ENCODE peak calls at places on chromosomes 4 and X, in six cellular contexts. J is H9, Z is neuronal stem cell, F is trophoblast cell, R is mesenchymal stem cell, H is H1. K is an unnamed sample.

GRCh38 chrX:148535639-148536038 is 35.2 kb downstream of the AFF2 start:
- DNase-seq in Z (no peak), R (no peak), J (no peak), F (no peak), H (no peak), K (no peak)

GRCh38 chr4:153997506-153997905 is 208.6 kb upstream of the SFRP2 start:
- DNase-seq in F (no peak), J (no peak), R (no peak), Z (no peak), H (no peak), K (no peak)

GRCh38 chr4:152223600-152223999 is 312.3 kb downstream of the FBXW7 start:
- DNase-seq in F (no peak), Z (no peak), J (no peak), R (no peak), H (no peak), K (no peak)

GRCh38 chrX:16992411-16992810 is 46.0 kb downstream of the REPS2 start:
- DNase-seq in Z (no peak), R (no peak), F (no peak), J (no peak), H (no peak), K (no peak)

GRCh38 chr4:76420311-76420710 is 630 bp downstream of the CCDC158 start:
- DNase-seq in R (no peak), H (no peak), Z (no peak), J (no peak), F (no peak), K (no peak)

GRCh38 chrX:9899640-9900075 is 67.5 kb upstream of the CLDN34 start:
- DNase-seq in R (peak; percentile 62), H (no peak), J (no peak), F (no peak), Z (peak; percentile 31), K (peak; percentile 91)

GRCh38 chr4:14924945-14925344 is 77.3 kb upstream of the CPEB2 start:
- DNase-seq in F (no peak), H (no peak), J (no peak), R (no peak), Z (no peak), K (no peak)

GRCh38 chr4:153530284-153530995 is 64.3 kb downstream of the TMEM131L start:
- DNase-seq in F (no peak), R (no peak), H (no peak), Z (no peak), J (no peak), K (no peak)

GRCh38 chr4:71833175-71833900 is 49.5 kb upstream of the GC start:
- DNase-seq in H (no peak), J (no peak), R (no peak), Z (no peak), F (no peak), K (no peak)

GRCh38 chr4:7841071-7841470 is 98.6 kb downstream of the AFAP1 start:
- DNase-seq in Z (no peak), H (no peak), R (no peak), J (no peak), F (no peak), K (no peak)

GRCh38 chr4:54658321-54659093 is 750 bp downstream of the KIT start:
- DNase-seq in H (no peak), R (peak; percentile 67), J (peak; percentile 54), Z (peak; percentile 52), F (peak; percentile 70), K (peak; percentile 36)

GRCh38 chr4:123488916-123489315 is 92.3 kb downstream of the SPRY1 start:
- DNase-seq in F (peak; percentile 52), H (no peak), Z (no peak), R (peak; percentile 91), J (no peak), K (peak; percentile 86)

GRCh38 chrX:30283456-30284200 is 25.6 kb downstream of the NR0B1 start:
- DNase-seq in R (peak; percentile 94), H (no peak), Z (no peak), J (no peak), F (peak; percentile 72), K (peak; percentile 93)

GRCh38 chrX:79182616-79183015 is 38.1 kb downstream of the GPR174 start:
- DNase-seq in H (no peak), R (no peak), F (no peak), J (no peak), Z (no peak), K (no peak)

GRCh38 chr4:146585761-146586333 is 52.8 kb upstream of the POU4F2 start:
- DNase-seq in J (no peak), R (peak; percentile 34), Z (no peak), H (no peak), F (peak; percentile 94), K (peak; percentile 46)

GRCh38 chrX:8189096-8189830 is 18.2 kb upstream of the VCX2 start:
- DNase-seq in Z (no peak), R (no peak), F (peak; percentile 52), H (no peak), J (no peak), K (no peak)

GRCh38 chr4:77399831-77400230 is 205.8 kb upstream of the CXCL13 start:
- DNase-seq in H (no peak), R (no peak), Z (no peak), F (no peak), J (no peak), K (no peak)

GRCh38 chr4:153207027-153207426 is 2.8 kb downstream of the TRIM2 start:
- DNase-seq in F (no peak), Z (no peak), J (peak; percentile 50), H (no peak), R (no peak), K (no peak)

GRCh38 chr4:13527983-13528822 is 16.1 kb downstream of the NKX3-2 start:
- DNase-seq in R (peak; percentile 20), Z (no peak), J (no peak), H (no peak), F (no peak), K (no peak)

GRCh38 chrX:17656035-17656418 is 81.3 kb upstream of the SCML1 start:
- DNase-seq in R (no peak), H (no peak), J (no peak), Z (no peak), F (no peak), K (no peak)

GRCh38 chrX:152038798-152039197 is 64.3 kb upstream of the GABRE start:
- DNase-seq in H (no peak), Z (no peak), F (no peak), J (no peak), R (no peak), K (no peak)

GRCh38 chr4:147247577-147247976 is 233.3 kb upstream of the EDNRA start:
- DNase-seq in R (peak; percentile 53), F (no peak), H (no peak), Z (no peak), J (no peak), K (peak; percentile 4)

DNA sequence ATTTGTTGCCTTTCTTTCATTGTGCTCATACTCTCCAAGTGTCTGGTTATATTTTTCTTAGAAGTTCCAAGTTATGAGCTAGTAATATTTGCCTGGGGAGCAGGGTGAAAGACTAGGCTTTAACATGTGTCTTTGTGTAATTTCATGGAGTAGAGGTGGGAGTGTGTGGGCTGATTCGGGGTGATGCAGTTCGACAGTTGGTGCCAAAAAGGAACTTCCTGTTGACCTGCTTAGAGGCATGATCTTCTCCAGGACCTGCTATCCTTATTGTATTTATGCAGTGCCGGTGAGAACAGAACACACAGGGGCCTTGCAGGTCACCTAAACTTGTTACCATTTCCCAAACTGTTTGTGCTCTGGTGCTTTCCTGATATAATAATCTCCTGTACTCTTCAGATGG is 21.2 kb downstream of the USP53 start:
- DNase-seq in J (no peak), F (no peak), H (no peak), R (no peak), Z (no peak), K (no peak)
- H3K14ac ChIP-seq in J (no peak overlapping the region), F (no peak overlapping the region), H (no peak overlapping the region), R (no peak overlapping the region), Z (no peak overlapping the region), K (peak overlapping the region; percentile 57)

DNA sequence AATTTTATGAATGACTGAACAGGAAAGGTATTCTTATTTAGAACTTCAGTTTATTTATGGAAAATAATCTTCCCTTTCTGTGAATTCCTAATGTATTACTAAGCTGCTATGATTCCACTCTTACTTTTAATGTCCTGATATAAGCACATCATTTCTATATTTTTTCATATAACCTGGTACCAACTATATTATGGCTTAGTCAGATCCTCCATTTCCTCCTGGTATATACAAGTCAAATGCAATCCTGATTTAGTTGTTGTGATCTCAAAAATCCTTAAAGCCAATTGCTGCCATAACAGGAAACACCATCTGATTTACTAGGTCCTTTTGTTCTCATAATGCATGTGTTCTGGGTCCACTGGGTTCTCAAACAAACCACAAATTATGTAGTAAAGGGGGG is 26.8 kb downstream of the TRMT2B start:
- DNase-seq in J (no peak), H (no peak), F (no peak), Z (no peak), R (no peak), K (peak; percentile 58)
- H3K14ac ChIP-seq in J (no peak overlapping the region), H (no peak overlapping the region), F (no peak overlapping the region), Z (no peak overlapping the region), R (no peak overlapping the region), K (no peak overlapping the region)

GRCh38 chrX:40012039-40012799 is 85.5 kb downstream of the BCOR start:
- DNase-seq in J (peak; percentile 38), R (peak; percentile 90), Z (no peak), F (peak; percentile 58), H (no peak), K (peak; percentile 71)

GRCh38 chrX:40018021-40018420 is 79.7 kb downstream of the BCOR start:
- DNase-seq in H (no peak), J (no peak), F (peak; percentile 86), R (no peak), Z (no peak), K (no peak)

GRCh38 chrX:40016702-40017101 is 81.1 kb downstream of the BCOR start:
- DNase-seq in J (no peak), H (no peak), Z (no peak), F (no peak), R (no peak), K (no peak)

GRCh38 chrX:40012800-40013682 is 84.7 kb downstream of the BCOR start:
- DNase-seq in H (no peak), R (peak; percentile 81), Z (no peak), F (peak; percentile 47), J (peak; percentile 64), K (peak; percentile 35)

DNA sequence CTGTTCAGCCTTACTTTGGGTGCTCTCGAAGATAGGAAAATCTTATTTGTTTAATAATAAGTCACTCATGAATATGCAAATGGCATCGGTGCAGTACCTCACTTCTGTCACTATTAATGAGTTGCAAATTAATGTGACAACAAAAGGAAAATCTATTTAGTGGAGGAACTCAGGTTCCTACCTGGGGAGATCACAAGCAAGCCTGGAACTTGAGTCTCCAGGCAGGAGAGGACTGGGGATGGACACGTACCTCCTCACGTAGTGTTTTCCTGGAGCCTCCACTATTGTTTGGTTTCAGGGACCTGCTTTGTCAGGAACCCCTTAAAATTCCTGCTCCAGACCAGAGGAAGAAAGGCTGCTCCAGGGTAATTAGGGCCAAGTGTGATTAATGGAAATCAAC is 82.1 kb downstream of the BCOR start:
- DNase-seq in J (no peak), H (no peak), R (no peak), Z (no peak), F (no peak), K (no peak)
- H3K14ac ChIP-seq in J (no peak overlapping the region), H (no peak overlapping the region), R (no peak overlapping the region), Z (no peak overlapping the region), F (no peak overlapping the region), K (no peak overlapping the region)

DNA sequence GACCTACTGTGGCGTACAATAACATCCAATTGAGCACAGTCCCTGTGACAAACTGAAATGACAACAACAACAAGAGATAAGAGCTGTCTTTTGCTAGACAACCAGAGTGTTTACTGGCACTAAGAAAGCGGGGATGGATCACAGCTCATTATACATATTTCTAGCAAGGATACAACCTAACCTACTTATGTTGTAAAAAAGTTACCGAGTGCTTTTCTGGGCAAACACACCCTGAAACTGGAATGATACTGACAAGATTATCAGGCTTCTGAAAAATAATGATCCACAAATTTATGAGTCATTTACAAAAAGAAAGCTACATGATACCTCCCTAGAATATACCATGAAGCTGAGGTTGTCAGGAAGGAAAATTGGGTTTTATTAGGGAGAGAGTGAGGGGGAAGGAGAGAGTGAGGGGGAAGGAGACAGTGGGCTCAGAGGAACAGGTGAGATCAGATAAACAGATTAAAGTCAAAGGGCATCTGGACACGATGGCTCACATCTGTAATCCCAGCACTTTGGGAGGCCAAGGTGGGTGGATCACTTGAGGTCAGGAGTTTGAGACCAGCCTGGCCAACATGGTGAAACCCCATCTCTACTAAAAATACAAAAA is 20.3 kb downstream of the TBC1D9 start:
- DNase-seq in R (no peak), Z (no peak), J (no peak), F (no peak), H (no peak), K (no peak)
- H3K14ac ChIP-seq in R (no peak overlapping the region), Z (no peak overlapping the region), J (no peak overlapping the region), F (no peak overlapping the region), H (no peak overlapping the region), K (no peak overlapping the region)

K was measured in IMR-90.